ENCODE peak calls at places on chromosomes 11 and 22, in four cellular contexts. One of them, this sample, is unnamed.

GRCh38 chr11:69638941-69639681 is 1.8 kb upstream of the CCND1 start:
- DNase-seq in osteocyte: peak; percentile 96
- DNase-seq in CD8-positive, alpha-beta memory T cell: no peak
- DNase-seq in endothelial cell: peak; percentile 91
- DNase-seq in this sample: peak; percentile 96

GRCh38 chr22:23218867-23219251 is 38.5 kb downstream of the BCR start:
- DNase-seq in osteocyte: peak; percentile 89
- DNase-seq in CD8-positive, alpha-beta memory T cell: no peak
- DNase-seq in endothelial cell: no peak
- DNase-seq in this sample: no peak

GRCh38 chr11:117642396-117642795 is 154.6 kb downstream of the DSCAML1 start:
- DNase-seq in osteocyte: no peak
- DNase-seq in CD8-positive, alpha-beta memory T cell: no peak
- DNase-seq in endothelial cell: no peak
- DNase-seq in this sample: no peak

GRCh38 chr11:13535819-13536218 is 40.0 kb upstream of the PTH start:
- DNase-seq in osteocyte: no peak
- DNase-seq in CD8-positive, alpha-beta memory T cell: no peak
- DNase-seq in endothelial cell: no peak
- DNase-seq in this sample: no peak

GRCh38 chr11:79415912-79416311 is 24.9 kb downstream of the TENM4 start:
- DNase-seq in osteocyte: no peak
- DNase-seq in CD8-positive, alpha-beta memory T cell: no peak
- DNase-seq in endothelial cell: no peak
- DNase-seq in this sample: no peak

GRCh38 chr11:83006877-83007330 is 64.8 kb downstream of the RAB30 start:
- DNase-seq in osteocyte: no peak
- DNase-seq in CD8-positive, alpha-beta memory T cell: no peak
- DNase-seq in endothelial cell: no peak
- DNase-seq in this sample: no peak

GRCh38 chr11:76834151-76834550 is 26.6 kb upstream of the ACER3 start:
- DNase-seq in osteocyte: no peak
- DNase-seq in CD8-positive, alpha-beta memory T cell: no peak
- DNase-seq in endothelial cell: no peak
- DNase-seq in this sample: no peak

GRCh38 chr11:92276773-92277172 is 52.2 kb downstream of the FAT3 start:
- DNase-seq in osteocyte: no peak
- DNase-seq in CD8-positive, alpha-beta memory T cell: no peak
- DNase-seq in endothelial cell: no peak
- DNase-seq in this sample: no peak